ENCODE peak calls at places on chromosome 14, in five cellular contexts. T, Q, G, Y and O are unnamed samples.

GRCh38 chr14:49314756-49315155 is 271.4 kb downstream of the RPS29 start:
- DNase-seq in T (no peak), Q (no peak), G (no peak), Y (peak), O (no peak)

GRCh38 chr14:103973354-103973753 is 31.0 kb upstream of the RD3L start:
- DNase-seq in G (no peak), T (no peak), Q (no peak), Y (no peak), O (no peak)

GRCh38 chr14:61433169-61433568 is 111.8 kb downstream of the PRKCH start:
- DNase-seq in T (no peak), G (peak), Y (no peak), Q (no peak), O (no peak)

GRCh38 chr14:66508846-66509621 is 1.1 kb downstream of the GPHN start:
- DNase-seq in T (peak), Q (peak), Y (peak), G (peak), O (no peak)

GRCh38 chr14:70084226-70084625 is 104.5 kb downstream of the SLC8A3 start:
- DNase-seq in Y (no peak), Q (no peak), G (no peak), T (no peak), O (no peak)

GRCh38 chr14:58788655-58789054 is 150.9 kb downstream of the DACT1 start:
- DNase-seq in G (no peak), T (no peak), Q (no peak), Y (no peak), O (no peak)

GRCh38 chr14:88286309-88286708 is 36.8 kb downstream of the KCNK10 start:
- DNase-seq in T (no peak), G (no peak), Q (no peak), Y (no peak), O (no peak)

GRCh38 chr14:39426605-39427004 is 5.6 kb downstream of the FBXO33 start:
- DNase-seq in Y (peak), Q (no peak), G (peak), T (no peak), O (no peak)

GRCh38 chr14:59221558-59221957 is 33.1 kb downstream of the DAAM1 start:
- DNase-seq in T (no peak), Q (no peak), G (peak), Y (no peak), O (no peak)

GRCh38 chr14:24339284-24340151 is at the start of gene RIPK3:
- DNase-seq in Y (no peak), G (no peak), T (peak), Q (no peak), O (no peak)

GRCh38 chr14:100067971-100068959 is 3.0 kb downstream of the EVL start:
- DNase-seq in T (no peak), Y (peak), G (peak), Q (no peak), O (peak)

GRCh38 chr14:70257526-70257925 is 68.8 kb upstream of the SLC8A3 start:
- DNase-seq in G (no peak), Q (no peak), T (peak), Y (no peak), O (no peak)

DNA sequence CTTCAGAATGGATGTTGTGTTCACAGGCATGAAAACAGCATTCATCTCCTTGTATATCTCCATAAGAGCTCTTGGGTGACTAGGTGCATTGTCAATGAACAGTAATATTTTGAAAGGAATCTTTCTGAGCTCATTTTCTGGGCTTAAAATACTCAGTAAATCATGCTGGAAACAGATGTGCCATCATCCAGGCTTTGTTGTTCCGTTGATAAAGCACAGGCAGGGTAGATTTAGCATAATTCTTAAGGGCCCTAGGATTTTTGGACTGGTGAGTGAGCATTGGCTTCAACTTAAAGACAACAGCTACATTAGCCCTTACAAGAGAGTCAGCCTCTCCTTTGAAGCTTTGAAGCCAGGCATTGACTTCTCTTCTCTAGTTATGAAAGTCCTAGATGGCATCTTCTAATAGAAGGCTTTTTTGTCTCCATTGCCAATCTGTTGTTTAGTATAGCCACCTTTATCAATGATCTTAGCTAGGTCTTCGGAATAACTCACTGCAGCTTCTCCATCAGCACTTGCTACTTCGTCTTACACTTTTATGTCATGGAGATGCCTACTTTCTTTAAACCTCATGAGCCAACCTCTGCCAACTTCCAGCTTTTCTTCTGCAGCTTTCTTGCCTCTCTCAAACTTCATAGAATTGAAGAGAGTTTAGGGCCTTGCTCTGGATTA is 79.6 kb upstream of the PSMA6 start:
- DNase-seq in Y (no peak), Q (no peak), T (no peak), G (no peak), O (no peak)
- H3K27ac ChIP-seq in Y (no peak), Q (no peak), T (no peak), G (no peak), O (no peak)

DNA sequence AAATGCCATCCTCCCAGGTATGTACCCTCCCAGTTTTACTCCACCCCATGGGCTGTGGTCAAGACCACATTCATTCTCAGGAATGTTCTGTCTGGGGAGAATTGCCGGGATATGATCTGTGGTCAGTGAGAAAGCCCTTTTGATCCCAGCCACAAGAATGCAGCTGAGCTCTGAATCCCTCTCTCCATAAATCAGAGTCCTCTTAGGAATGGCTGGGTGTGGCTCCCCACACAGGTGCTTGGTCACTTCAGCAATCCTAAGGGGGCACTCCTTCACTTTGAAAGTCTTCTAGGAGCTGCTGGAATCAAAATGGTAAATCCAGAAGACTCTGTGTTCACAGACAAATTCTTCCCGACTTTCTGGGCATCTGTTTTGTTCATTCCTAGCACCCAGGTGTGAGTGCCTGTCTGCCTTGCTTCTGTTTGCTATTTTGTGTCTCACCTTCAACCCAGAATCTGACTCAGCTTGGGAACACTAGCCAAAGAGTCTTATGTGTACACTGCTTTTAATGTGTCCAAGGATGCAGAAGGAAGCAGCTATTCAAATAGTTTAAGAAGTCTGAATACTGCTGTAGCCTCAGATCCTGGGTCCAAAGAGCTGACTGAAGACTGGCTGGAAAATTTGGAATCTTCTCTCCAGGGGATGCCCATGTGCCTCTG is 144.6 kb upstream of the CDKN3 start:
- DNase-seq in G (peak), Y (peak), T (no peak), Q (no peak), O (no peak)
- TF ChIP-seq CTCF in G (no peak), Y (no peak), T (no peak), Q (no peak), O (no peak)

GRCh38 chr14:95522556-95522955 is 6.1 kb upstream of the SYNE3 start:
- DNase-seq in Q (no peak), G (no peak), T (no peak), Y (no peak), O (no peak)

GRCh38 chr14:95523051-95523817 is 6.8 kb upstream of the SYNE3 start:
- DNase-seq in Y (no peak), T (no peak), Q (no peak), G (peak), O (peak)

GRCh38 chr14:95524706-95525512 is 8.5 kb upstream of the SYNE3 start:
- DNase-seq in Q (no peak), Y (no peak), T (no peak), G (peak), O (no peak)

GRCh38 chr14:95522116-95522515 is 5.7 kb upstream of the SYNE3 start:
- DNase-seq in Y (no peak), Q (no peak), T (no peak), G (no peak), O (no peak)

GRCh38 chr14:95523818-95524448 is 7.5 kb upstream of the SYNE3 start:
- DNase-seq in Y (no peak), G (peak), T (no peak), Q (no peak), O (peak)
- H3K27ac ChIP-seq in Y (peak), G (peak), T (no peak), Q (no peak), O (peak)

DNA sequence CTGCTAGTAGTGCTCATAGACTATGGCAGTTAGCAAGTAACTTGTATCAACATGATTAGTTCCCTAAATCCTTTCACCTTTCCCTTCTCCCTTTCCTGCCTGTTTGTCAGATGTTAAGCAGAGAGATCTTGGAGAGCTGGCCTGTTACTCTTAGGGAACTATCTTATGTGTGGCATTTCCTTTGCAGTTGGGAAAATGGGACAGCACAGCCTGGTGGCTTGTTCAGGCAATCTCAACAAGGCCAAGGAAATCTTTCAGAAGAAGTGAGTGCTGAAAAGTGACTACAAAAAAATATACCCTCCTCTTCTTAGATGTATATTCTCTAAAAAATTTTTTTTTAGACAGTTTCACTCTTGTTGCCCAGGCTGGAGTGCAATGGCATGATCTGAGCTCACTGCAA is 7.4 kb downstream of the PARP2 start:
- DNase-seq in G (peak), Q (no peak), Y (no peak), T (no peak), O (no peak)
- TF ChIP-seq CTCF in G (peak), Q (no peak), Y (peak), T (no peak), O (peak)

DNA sequence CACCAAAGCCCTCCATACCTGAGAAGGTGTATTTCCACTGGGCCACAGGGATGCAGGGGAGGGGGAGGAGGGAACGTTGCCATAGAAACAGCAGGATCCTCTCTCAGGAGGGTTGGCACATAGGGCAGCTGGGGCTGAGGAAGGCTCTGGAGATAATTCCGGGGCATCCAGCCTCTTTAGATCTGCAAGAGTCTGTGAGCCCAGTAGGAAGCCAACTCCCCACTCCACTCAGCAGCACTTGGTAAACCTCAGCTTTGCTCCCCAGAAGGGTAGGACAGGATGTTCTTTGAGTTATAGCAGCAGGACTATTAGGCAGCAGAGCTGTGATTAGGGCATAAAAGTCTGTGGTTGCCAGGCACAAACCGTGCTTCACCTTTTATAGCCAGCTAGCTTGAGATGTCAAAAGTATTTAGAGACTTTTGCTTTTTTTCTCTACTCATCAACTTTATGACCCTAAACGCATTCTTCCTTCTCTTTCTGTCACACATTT is 7.8 kb upstream of the PLEKHG3 start:
- DNase-seq in Q (peak), T (no peak), G (no peak), Y (no peak), O (no peak)
- H3K27ac ChIP-seq in Q (peak), T (no peak), G (no peak), Y (no peak), O (no peak)

GRCh38 chr14:47539065-47539464 is 136.3 kb downstream of the MDGA2 start:
- DNase-seq in G (no peak), T (peak), Q (no peak), Y (peak), O (no peak)
- TF ChIP-seq CTCF in G (no peak), T (peak), Q (peak), Y (peak), O (no peak)

GRCh38 chr14:36383674-36384421 is 63.4 kb upstream of the MBIP start:
- DNase-seq in T (no peak), G (no peak), Y (no peak), Q (peak), O (peak)
- H3K27ac ChIP-seq in T (no peak), G (no peak), Y (no peak), Q (peak), O (peak)